ENCODE peak calls at places on chromosomes 3 and 15, in ten cellular contexts. K is OCI-LY7; L is sigmoid colon; N is psoas muscle; O is CD8-positive, alpha-beta T cell; B is kidney; S is astrocyte of the cerebellum; P is CD4-positive, alpha-beta T cell; E is mesothelial cell of epicardium; J is heart left ventricle. F is an unnamed sample.

GRCh38 chr3:13718437-13718836 is 161.4 kb downstream of the WNT7A start:
- DNase-seq in K (no peak), L (peak; percentile 48), N (no peak), O (no peak), B (peak; percentile 68), S (no peak), P (no peak), E (peak; percentile 31), J (peak; percentile 12), F (no peak)

GRCh38 chr3:17678116-17678741 is 64.2 kb downstream of the TBC1D5 start:
- DNase-seq in K (no peak), L (no peak), N (no peak), O (no peak), B (no peak), S (peak; percentile 4), P (no peak), E (no peak), J (no peak), F (no peak)

GRCh38 chr3:100761211-100761921 is 52.1 kb downstream of the TFG start:
- DNase-seq in K (peak; percentile 35), L (no peak), N (no peak), O (no peak), B (no peak), S (no peak), P (no peak), E (no peak), J (no peak), F (no peak)

GRCh38 chr3:125000661-125001060 is 55.1 kb downstream of the HEG1 start:
- DNase-seq in K (no peak), L (no peak), N (no peak), O (no peak), B (no peak), S (no peak), P (no peak), E (no peak), J (no peak), F (no peak)

GRCh38 chr15:64284037-64284436 is 71.9 kb downstream of the CSNK1G1 start:
- DNase-seq in K (no peak), L (no peak), N (no peak), O (no peak), B (no peak), S (peak; percentile 28), P (no peak), E (no peak), J (no peak), F (no peak)

GRCh38 chr3:11757441-11757875 is 89.2 kb downstream of the TAMM41 start:
- DNase-seq in K (no peak), L (no peak), N (no peak), O (no peak), B (no peak), S (no peak), P (no peak), E (no peak), J (no peak), F (no peak)

GRCh38 chr3:12479919-12480425 is 4.3 kb upstream of the TSEN2 start:
- DNase-seq in K (peak; percentile 64), L (no peak), N (no peak), O (no peak), B (no peak), S (peak; percentile 19), P (no peak), E (no peak), J (no peak), F (no peak)

GRCh38 chr3:53583161-53583690 is 88.8 kb downstream of the CACNA1D start:
- DNase-seq in K (no peak), L (no peak), N (no peak), O (no peak), B (no peak), S (no peak), P (no peak), E (no peak), J (no peak), F (no peak)

GRCh38 chr3:52468336-52468735 is 12.9 kb downstream of the NISCH start:
- DNase-seq in K (no peak), L (no peak), N (peak; percentile 54), O (no peak), B (peak; percentile 50), S (no peak), P (no peak), E (no peak), J (no peak), F (no peak)

GRCh38 chr3:171811059-171811912 is 1.0 kb upstream of the PLD1 start:
- DNase-seq in K (no peak), L (peak; percentile 78), N (no peak), O (no peak), B (no peak), S (no peak), P (no peak), E (no peak), J (peak; percentile 34), F (no peak)

GRCh38 chr3:171811913-171812321 is 1.6 kb upstream of the PLD1 start:
- DNase-seq in K (no peak), L (peak; percentile 79), N (no peak), O (no peak), B (no peak), S (no peak), P (no peak), E (no peak), J (no peak), F (no peak)

GRCh38 chr3:171812811-171813210 is 2.5 kb upstream of the PLD1 start:
- DNase-seq in K (no peak), L (no peak), N (no peak), O (no peak), B (no peak), S (no peak), P (no peak), E (no peak), J (no peak), F (no peak)

GRCh38 chr3:171809513-171810277 is 588 bp downstream of the PLD1 start:
- DNase-seq in K (no peak), L (peak; percentile 94), N (peak; percentile 93), O (peak; percentile 24), B (no peak), S (no peak), P (peak; percentile 21), E (no peak), J (no peak), F (peak; percentile 65)

GRCh38 chr3:171810278-171811058 is at the start of gene PLD1:
- DNase-seq in K (no peak), L (peak; percentile 91), N (peak; percentile 83), O (peak; percentile 20), B (peak; percentile 95), S (no peak), P (peak; percentile 7), E (peak; percentile 86), J (peak; percentile 87), F (peak; percentile 51)
- TF ChIP-seq CTCF in K (no peak), L (no peak), N (no peak), O (no peak), B (no peak), S (no peak), P (no peak), E (no peak), J (no peak), F (no peak)

DNA sequence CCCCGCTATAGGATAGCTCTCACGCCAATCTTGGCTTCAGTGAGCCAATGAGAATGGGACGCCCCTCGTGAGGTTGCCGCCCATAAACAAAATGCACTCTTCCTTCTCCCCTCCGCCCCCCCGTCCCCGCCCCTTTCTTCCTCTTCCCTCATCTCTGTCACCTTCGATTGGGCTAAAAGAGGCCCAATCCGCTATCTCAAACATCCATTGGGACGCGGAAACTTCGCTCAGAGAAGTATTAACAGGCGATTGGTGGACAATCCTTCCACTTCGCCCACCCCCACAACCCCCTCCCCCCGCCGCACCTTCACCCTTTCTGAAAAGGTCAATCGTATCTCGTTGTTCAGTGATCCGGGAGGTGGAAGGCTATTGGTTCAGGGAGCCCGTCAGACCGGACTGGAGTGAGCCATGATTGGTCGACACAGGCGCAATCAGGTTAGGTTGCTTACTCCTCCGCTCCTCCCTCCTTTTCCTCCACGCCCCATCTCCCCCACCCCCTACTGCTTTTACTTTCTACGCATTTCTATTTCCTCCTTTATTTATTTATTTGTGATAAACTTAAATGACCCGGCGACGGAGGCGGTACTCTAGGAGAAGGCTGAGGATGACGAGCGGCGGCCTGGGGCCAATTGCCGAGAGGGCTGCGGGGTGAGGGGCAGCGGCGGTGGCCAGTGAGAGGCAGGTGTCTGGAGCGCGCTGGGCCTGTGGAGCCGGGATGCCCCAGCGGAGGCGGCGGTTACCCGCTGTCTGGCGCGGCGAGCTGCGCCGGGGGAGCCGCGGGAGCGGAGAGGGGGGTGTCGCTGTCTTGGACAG is 447 bp upstream of the ZBTB20 start:
- DNase-seq in K (peak; percentile 99), L (peak; percentile 100), N (peak; percentile 99), O (peak; percentile 93), B (peak; percentile 99), S (peak; percentile 100), P (peak; percentile 96), E (peak; percentile 96), J (peak; percentile 99), F (peak; percentile 92)
- TF ChIP-seq CTCF in K (no peak), L (no peak), N (no peak), O (no peak), B (no peak), S (no peak), P (no peak), E (no peak), J (no peak), F (no peak)

DNA sequence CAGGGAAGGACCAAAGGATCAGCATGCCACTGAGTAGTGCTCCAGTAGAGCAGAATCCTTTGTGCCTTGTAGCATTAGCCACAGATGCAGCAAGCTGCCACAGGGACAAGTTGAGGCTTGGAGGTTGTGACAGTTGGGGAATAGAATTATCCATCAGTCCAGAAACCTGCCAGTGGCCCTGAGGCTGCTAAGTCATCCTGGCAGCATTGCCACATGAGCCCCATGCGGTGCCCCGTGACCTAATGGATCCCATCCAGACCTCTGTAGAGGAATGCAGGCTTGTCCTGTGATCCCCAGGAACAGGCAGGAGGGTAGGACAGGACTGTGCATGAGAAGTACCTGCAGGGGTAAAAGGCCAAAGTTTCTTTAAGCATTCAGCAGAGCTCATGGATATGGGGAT is 51.7 kb downstream of the BOC start:
- DNase-seq in K (no peak), L (peak; percentile 56), N (no peak), O (no peak), B (peak; percentile 3), S (no peak), P (no peak), E (no peak), J (no peak), F (no peak)
- TF ChIP-seq CTCF in K (no peak), L (no peak), N (no peak), O (no peak), B (no peak), S (no peak), P (no peak), E (no peak), J (no peak), F (no peak)

GRCh38 chr3:178703268-178703975 is 167.2 kb downstream of the KCNMB2 start:
- DNase-seq in K (no peak), L (no peak), N (no peak), O (no peak), B (no peak), S (peak; percentile 57), P (no peak), E (no peak), J (no peak), F (no peak)
- TF ChIP-seq CTCF in K (no peak), L (no peak), N (no peak), O (no peak), B (no peak), S (no peak), P (no peak), E (no peak), J (no peak), F (no peak)

DNA sequence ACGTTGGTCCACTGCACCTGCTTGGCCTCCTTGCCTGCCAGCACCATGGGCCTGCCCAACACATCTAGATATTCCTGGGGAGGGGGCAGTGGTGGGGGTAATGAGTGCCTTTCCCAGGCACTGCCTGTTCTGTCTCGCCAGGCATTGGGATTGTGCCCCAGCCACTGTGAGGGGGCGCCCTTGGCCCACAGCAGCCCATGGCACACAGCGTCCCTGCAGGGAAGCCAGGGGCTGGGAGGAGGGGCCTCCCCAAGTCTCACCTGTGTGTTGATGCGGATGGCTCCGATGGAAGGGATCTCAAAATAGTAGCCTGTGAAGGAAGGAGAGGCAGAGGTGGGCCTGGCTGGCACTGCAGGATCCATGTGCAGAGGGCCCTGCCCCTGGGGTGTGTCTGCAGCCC is 18.7 kb upstream of the TMEM115 start:
- DNase-seq in K (no peak), L (no peak), N (no peak), O (no peak), B (no peak), S (no peak), P (no peak), E (no peak), J (no peak), F (no peak)
- TF ChIP-seq CTCF in K (no peak), L (no peak), N (no peak), O (no peak), B (no peak), S (no peak), P (no peak), E (no peak), J (no peak), F (no peak)

F was measured in natural killer cell.